ENCODE peak calls at places on chromosomes 16 and 17, in ten cellular contexts. E, X, D, O, F, T, R, B, S and Z are unnamed samples.

GRCh38 chr16:48537909-48538745 is 71.9 kb downstream of the N4BP1 start:
- DNase-seq in B (no peak), E (no peak), S (no peak), F (no peak), X (no peak), O (no peak), D (peak; percentile 85), R (peak; percentile 22), T (no peak), Z (no peak)

GRCh38 chr17:69711504-69711903 is 297.0 kb downstream of the MAP2K6 start:
- DNase-seq in E (no peak), D (no peak), T (no peak), X (no peak), B (no peak), F (no peak), O (no peak), R (peak; percentile 62), S (no peak), Z (no peak)

GRCh38 chr17:68861602-68862001 is 93.6 kb downstream of the ABCA8 start:
- DNase-seq in B (no peak), T (no peak), D (no peak), R (no peak), F (no peak), O (no peak), S (no peak), X (no peak), E (no peak), Z (no peak)

GRCh38 chr17:27009087-27009486 is 284.8 kb upstream of the WSB1 start:
- DNase-seq in T (no peak), E (no peak), X (no peak), F (no peak), D (no peak), O (no peak), R (no peak), B (no peak), S (no peak), Z (no peak)

GRCh38 chr16:31868701-31869167 is 4.9 kb upstream of the ZNF267 start:
- DNase-seq in E (peak; percentile 86), S (peak; percentile 77), B (peak; percentile 81), F (peak; percentile 81), O (peak; percentile 80), D (no peak), X (peak; percentile 95), T (peak; percentile 81), R (peak; percentile 61), Z (peak; percentile 99)

GRCh38 chr16:78842950-78843349 is 743.5 kb downstream of the WWOX start:
- DNase-seq in S (no peak), O (no peak), F (no peak), R (no peak), E (no peak), X (no peak), B (no peak), D (no peak), T (no peak), Z (no peak)

GRCh38 chr16:72956124-72957064 is 91.5 kb downstream of the ZFHX3 start:
- DNase-seq in R (peak; percentile 21), D (no peak), F (no peak), O (no peak), X (no peak), B (no peak), T (no peak), E (no peak), S (no peak), Z (no peak)

GRCh38 chr16:66534376-66534799 is 15.5 kb downstream of the TK2 start:
- DNase-seq in B (no peak), R (no peak), F (no peak), O (no peak), X (peak; percentile 23), T (no peak), E (no peak), S (no peak), D (no peak), Z (no peak)

GRCh38 chr17:1997587-1998425 is 27.3 kb downstream of the RTN4RL1 start:
- DNase-seq in S (peak; percentile 72), T (no peak), X (no peak), B (no peak), F (no peak), R (peak; percentile 12), E (peak; percentile 43), O (peak; percentile 78), D (no peak), Z (no peak)

DNA sequence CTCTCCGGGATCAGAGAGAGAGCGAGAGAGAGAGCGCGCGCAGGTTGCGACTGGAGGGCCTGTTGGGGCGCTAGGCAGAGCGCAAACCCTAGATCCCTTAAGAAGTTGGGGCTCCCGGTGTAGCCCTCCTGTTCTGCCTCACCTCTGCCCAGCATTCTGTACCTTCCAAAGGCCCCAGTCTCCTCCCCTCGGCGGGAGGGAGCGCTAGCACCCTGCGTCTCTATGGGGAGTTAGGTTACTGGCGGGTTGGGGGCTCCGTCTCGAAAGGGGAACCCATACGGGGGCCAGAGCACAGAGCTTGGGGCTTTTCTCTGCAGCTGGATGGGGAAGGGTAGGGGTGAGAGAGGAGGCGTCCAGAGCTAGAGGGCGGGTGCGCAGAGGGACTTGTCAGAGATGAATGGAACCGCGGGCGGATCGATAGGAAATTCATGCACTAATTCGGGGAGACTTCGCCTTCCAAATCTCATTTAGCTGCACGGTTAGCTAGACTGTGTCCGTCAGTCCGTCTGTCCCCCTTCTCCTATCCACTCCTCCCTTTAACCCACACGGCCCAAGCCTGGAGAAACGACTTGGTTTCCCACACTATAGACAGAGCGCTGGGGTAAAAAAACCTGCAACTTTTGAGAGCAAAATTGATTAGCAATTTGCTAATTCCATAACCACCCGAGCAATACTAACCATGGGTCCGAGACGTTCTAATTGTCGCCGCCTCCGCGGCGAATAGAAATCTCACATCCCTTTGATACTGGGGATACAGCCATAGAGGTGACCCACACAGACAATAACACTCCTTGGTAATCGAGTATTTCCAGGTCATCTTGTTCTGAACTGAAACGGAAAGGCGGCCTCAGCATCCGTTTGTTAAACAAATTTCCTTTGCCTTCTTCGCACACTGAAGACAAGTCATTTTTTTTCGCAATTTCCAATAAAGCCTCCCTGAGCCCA is 738 bp upstream of the HOXB4 start:
- DNase-seq in B (no peak), S (no peak), O (no peak), E (no peak), R (no peak), F (no peak), D (no peak), X (no peak), T (no peak), Z (no peak)
- TF ChIP-seq CTCF in B (no peak), S (no peak), O (no peak), E (no peak), R (no peak), F (no peak), D (no peak), X (no peak), T (no peak), Z (no peak)

GRCh38 chr17:43645765-43646481 is 15.8 kb downstream of the MEOX1 start:
- DNase-seq in S (peak; percentile 62), R (peak; percentile 49), E (no peak), D (no peak), B (peak; percentile 73), X (peak; percentile 96), O (peak; percentile 49), T (no peak), F (no peak), Z (peak; percentile 48)
- TF ChIP-seq CTCF in S (peak; percentile 29), R (no peak), E (no peak), D (no peak), B (peak; percentile 35), X (no peak), O (peak; percentile 48), T (no peak), F (no peak), Z (no peak)

GRCh38 chr17:50273654-50274040 is 619 bp upstream of the TMEM92 start:
- DNase-seq in F (no peak), T (no peak), R (no peak), D (no peak), X (peak; percentile 53), S (no peak), E (no peak), O (no peak), B (no peak), Z (no peak)
- TF ChIP-seq CTCF in F (no peak), T (no peak), R (no peak), D (no peak), X (no peak), S (no peak), E (no peak), O (no peak), B (no peak), Z (no peak)

DNA sequence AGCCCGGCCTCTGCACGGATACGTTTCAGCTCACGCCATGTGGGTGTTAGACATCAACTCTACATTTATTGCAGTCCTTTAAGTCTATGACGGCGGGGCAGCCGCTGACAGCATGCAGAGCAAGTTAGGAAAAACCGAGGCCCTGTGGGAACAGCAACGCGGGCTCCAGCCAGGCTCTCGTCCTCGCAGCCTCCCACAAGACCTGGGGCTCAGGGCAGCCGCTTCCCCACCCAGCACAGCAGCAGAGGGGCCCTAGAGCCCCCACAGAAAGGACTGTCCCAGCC is 3.7 kb upstream of the MRPS34 start:
- DNase-seq in F (no peak), X (no peak), R (no peak), B (no peak), S (no peak), E (no peak), T (no peak), D (no peak), O (no peak), Z (no peak)
- TF ChIP-seq CTCF in F (no peak), X (no peak), R (no peak), B (no peak), S (no peak), E (no peak), T (no peak), D (no peak), O (no peak), Z (no peak)

DNA sequence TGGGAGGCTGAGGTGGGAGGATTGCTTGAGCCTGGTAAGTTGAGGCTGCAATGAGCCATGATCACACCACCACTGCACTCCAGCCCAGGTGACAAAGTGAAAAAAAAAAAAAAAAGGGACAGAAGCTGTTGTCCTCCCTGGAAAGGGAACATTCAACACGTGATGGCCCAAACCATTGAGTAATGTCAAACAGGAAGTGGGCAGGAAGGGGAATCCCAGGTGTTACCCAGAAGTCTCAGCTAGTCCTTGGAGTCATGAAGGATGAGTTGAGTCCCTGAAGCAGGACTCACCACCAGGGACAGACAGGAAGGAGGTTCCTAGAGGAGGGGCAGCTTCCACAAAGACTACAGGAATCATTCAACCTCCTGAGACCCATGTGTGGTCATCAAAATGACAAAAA is 19.8 kb upstream of the CMIP start:
- DNase-seq in T (peak; percentile 41), D (no peak), X (no peak), R (no peak), F (no peak), O (no peak), E (no peak), S (no peak), B (no peak), Z (no peak)
- TF ChIP-seq CTCF in T (no peak), D (no peak), X (no peak), R (no peak), F (no peak), O (no peak), E (no peak), S (no peak), B (no peak), Z (no peak)

DNA sequence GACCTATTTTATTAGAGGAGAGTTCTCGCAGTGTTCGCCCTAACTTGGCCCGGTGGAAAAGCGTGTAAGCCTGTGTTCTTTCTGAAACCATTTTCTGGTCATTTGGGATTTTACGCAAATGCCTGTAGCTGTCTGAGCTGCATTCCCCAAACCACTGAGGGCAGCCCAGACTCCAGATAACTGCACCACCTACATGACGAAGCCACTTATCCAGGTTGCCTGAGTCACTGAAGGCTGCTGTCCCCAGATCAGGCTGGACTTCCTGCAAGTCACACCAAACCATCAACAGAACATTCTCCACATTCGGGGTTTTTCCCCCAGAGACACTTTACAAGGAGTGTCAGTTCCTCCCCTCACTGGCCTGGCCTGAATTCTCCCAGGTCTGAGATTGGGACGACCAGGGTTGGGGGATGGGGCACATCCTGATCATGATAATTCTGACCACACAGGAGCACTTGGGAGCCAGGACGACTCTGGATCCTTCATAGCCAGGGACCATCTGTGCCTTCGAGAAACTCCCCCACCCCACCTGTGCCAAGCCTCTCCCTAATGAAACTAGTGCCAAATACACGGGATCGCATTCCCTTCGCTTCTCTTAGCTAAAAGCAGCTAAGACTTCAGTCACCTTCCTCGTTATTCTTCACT is 2.3 kb downstream of the RPRML start:
- DNase-seq in D (no peak), S (peak; percentile 45), X (no peak), R (no peak), T (no peak), E (no peak), O (peak; percentile 51), F (no peak), B (no peak), Z (no peak)
- TF ChIP-seq CTCF in D (no peak), S (peak; percentile 19), X (no peak), R (no peak), T (no peak), E (no peak), O (peak; percentile 30), F (no peak), B (no peak), Z (no peak)